ENCODE peak calls at places on chromosomes 2 and 18, in seven cellular contexts. One of them, this sample, is unnamed.

GRCh38 chr2:97796465-97797126 is 83.2 kb downstream of the ZAP70 start:
- DNase-seq in psoas muscle: no peak
- DNase-seq in IMR-90: no peak
- DNase-seq in aorta: no peak
- DNase-seq in cardiac muscle cell: no peak
- DNase-seq in spleen: no peak
- DNase-seq in heart left ventricle: no peak
- DNase-seq in this sample: no peak

GRCh38 chr18:24031916-24032315 is 17.4 kb downstream of the TTC39C start:
- DNase-seq in spleen: no peak
- DNase-seq in heart left ventricle: no peak
- DNase-seq in aorta: no peak
- DNase-seq in psoas muscle: no peak
- DNase-seq in IMR-90: no peak
- DNase-seq in cardiac muscle cell: no peak
- DNase-seq in this sample: no peak

GRCh38 chr2:154713605-154714004 is 15.1 kb downstream of the KCNJ3 start:
- DNase-seq in psoas muscle: no peak
- DNase-seq in heart left ventricle: no peak
- DNase-seq in spleen: no peak
- DNase-seq in IMR-90: no peak
- DNase-seq in cardiac muscle cell: no peak
- DNase-seq in aorta: no peak
- DNase-seq in this sample: no peak

GRCh38 chr2:100200985-100201384 is 58.6 kb upstream of the AFF3 start:
- DNase-seq in IMR-90: peak
- DNase-seq in aorta: no peak
- DNase-seq in spleen: no peak
- DNase-seq in heart left ventricle: no peak
- DNase-seq in psoas muscle: no peak
- DNase-seq in cardiac muscle cell: no peak
- DNase-seq in this sample: no peak

GRCh38 chr2:6772366-6772710 is 93.4 kb downstream of the CMPK2 start:
- DNase-seq in spleen: no peak
- DNase-seq in IMR-90: peak
- DNase-seq in heart left ventricle: no peak
- DNase-seq in cardiac muscle cell: no peak
- DNase-seq in psoas muscle: no peak
- DNase-seq in aorta: no peak
- DNase-seq in this sample: no peak

GRCh38 chr2:158079672-158080071 is 22.0 kb upstream of the UPP2 start:
- DNase-seq in aorta: no peak
- DNase-seq in cardiac muscle cell: no peak
- DNase-seq in psoas muscle: no peak
- DNase-seq in IMR-90: peak
- DNase-seq in spleen: no peak
- DNase-seq in heart left ventricle: no peak
- DNase-seq in this sample: no peak

GRCh38 chr18:24075731-24076130 is 61.2 kb downstream of the TTC39C start:
- DNase-seq in spleen: no peak
- DNase-seq in heart left ventricle: no peak
- DNase-seq in cardiac muscle cell: no peak
- DNase-seq in psoas muscle: no peak
- DNase-seq in IMR-90: no peak
- DNase-seq in aorta: no peak
- DNase-seq in this sample: no peak

GRCh38 chr2:6930913-6931312 is 13.7 kb downstream of the RNF144A start:
- DNase-seq in IMR-90: no peak
- DNase-seq in psoas muscle: no peak
- DNase-seq in heart left ventricle: no peak
- DNase-seq in aorta: no peak
- DNase-seq in cardiac muscle cell: no peak
- DNase-seq in spleen: no peak
- DNase-seq in this sample: no peak

GRCh38 chr2:31978998-31979397 is 31.8 kb downstream of the MEMO1 start:
- DNase-seq in cardiac muscle cell: no peak
- DNase-seq in aorta: no peak
- DNase-seq in psoas muscle: no peak
- DNase-seq in spleen: no peak
- DNase-seq in heart left ventricle: no peak
- DNase-seq in IMR-90: no peak
- DNase-seq in this sample: no peak

GRCh38 chr2:12847694-12848093 is 131.0 kb downstream of the TRIB2 start:
- DNase-seq in spleen: no peak
- DNase-seq in heart left ventricle: no peak
- DNase-seq in IMR-90: no peak
- DNase-seq in psoas muscle: no peak
- DNase-seq in cardiac muscle cell: no peak
- DNase-seq in aorta: no peak
- DNase-seq in this sample: no peak

GRCh38 chr2:59684101-59684770 is 869.2 kb downstream of the BCL11A start:
- DNase-seq in aorta: no peak
- DNase-seq in heart left ventricle: no peak
- DNase-seq in spleen: no peak
- DNase-seq in IMR-90: no peak
- DNase-seq in psoas muscle: no peak
- DNase-seq in cardiac muscle cell: no peak
- DNase-seq in this sample: no peak

GRCh38 chr2:7819860-7820259 is 862.0 kb upstream of the ID2 start:
- DNase-seq in cardiac muscle cell: no peak
- DNase-seq in aorta: no peak
- DNase-seq in heart left ventricle: no peak
- DNase-seq in IMR-90: no peak
- DNase-seq in spleen: no peak
- DNase-seq in psoas muscle: no peak
- DNase-seq in this sample: no peak

GRCh38 chr2:223973606-223974005 is 16.3 kb downstream of the MRPL44 start:
- DNase-seq in psoas muscle: no peak
- DNase-seq in spleen: no peak
- DNase-seq in cardiac muscle cell: no peak
- DNase-seq in aorta: no peak
- DNase-seq in IMR-90: no peak
- DNase-seq in heart left ventricle: no peak
- DNase-seq in this sample: no peak

GRCh38 chr2:46869621-46870020 is 46.0 kb downstream of the MCFD2 start:
- DNase-seq in psoas muscle: no peak
- DNase-seq in spleen: no peak
- DNase-seq in heart left ventricle: no peak
- DNase-seq in aorta: peak
- DNase-seq in IMR-90: no peak
- DNase-seq in cardiac muscle cell: no peak
- DNase-seq in this sample: no peak

GRCh38 chr2:42051168-42052125 is 3.6 kb downstream of the PKDCC start:
- DNase-seq in heart left ventricle: no peak
- DNase-seq in spleen: peak
- DNase-seq in cardiac muscle cell: peak
- DNase-seq in IMR-90: no peak
- DNase-seq in psoas muscle: no peak
- DNase-seq in aorta: no peak
- DNase-seq in this sample: no peak

GRCh38 chr2:54416166-54416798 is 39.8 kb upstream of the SPTBN1 start:
- DNase-seq in spleen: no peak
- DNase-seq in heart left ventricle: peak
- DNase-seq in IMR-90: peak
- DNase-seq in psoas muscle: no peak
- DNase-seq in cardiac muscle cell: peak
- DNase-seq in aorta: no peak
- DNase-seq in this sample: no peak

GRCh38 chr18:59748628-59749360 is 51.6 kb upstream of the CCBE1 start:
- DNase-seq in IMR-90: peak
- DNase-seq in aorta: no peak
- DNase-seq in psoas muscle: no peak
- DNase-seq in heart left ventricle: no peak
- DNase-seq in spleen: no peak
- DNase-seq in cardiac muscle cell: peak
- DNase-seq in this sample: no peak

GRCh38 chr2:174210861-174211260 is 37.5 kb downstream of the OLA1 start:
- DNase-seq in cardiac muscle cell: no peak
- DNase-seq in psoas muscle: no peak
- DNase-seq in IMR-90: no peak
- DNase-seq in heart left ventricle: no peak
- DNase-seq in spleen: no peak
- DNase-seq in aorta: no peak
- DNase-seq in this sample: no peak

GRCh38 chr2:166417669-166418068 is 41.9 kb upstream of the SCN9A start:
- DNase-seq in aorta: no peak
- DNase-seq in psoas muscle: no peak
- DNase-seq in IMR-90: peak
- DNase-seq in spleen: no peak
- DNase-seq in heart left ventricle: no peak
- DNase-seq in cardiac muscle cell: peak
- DNase-seq in this sample: peak

GRCh38 chr18:3319399-3319798 is 57.5 kb downstream of the MYL12B start:
- DNase-seq in aorta: no peak
- DNase-seq in psoas muscle: no peak
- DNase-seq in cardiac muscle cell: no peak
- DNase-seq in spleen: no peak
- DNase-seq in heart left ventricle: no peak
- DNase-seq in IMR-90: no peak
- DNase-seq in this sample: no peak

GRCh38 chr18:3323900-3324299 is 62.0 kb downstream of the MYL12B start:
- DNase-seq in heart left ventricle: no peak
- DNase-seq in cardiac muscle cell: peak
- DNase-seq in psoas muscle: no peak
- DNase-seq in IMR-90: no peak
- DNase-seq in spleen: no peak
- DNase-seq in aorta: no peak
- DNase-seq in this sample: no peak

GRCh38 chr18:3321133-3321812 is 59.3 kb downstream of the MYL12B start:
- DNase-seq in spleen: no peak
- DNase-seq in aorta: no peak
- DNase-seq in cardiac muscle cell: peak
- DNase-seq in psoas muscle: no peak
- DNase-seq in IMR-90: peak
- DNase-seq in heart left ventricle: no peak
- DNase-seq in this sample: no peak

DNA sequence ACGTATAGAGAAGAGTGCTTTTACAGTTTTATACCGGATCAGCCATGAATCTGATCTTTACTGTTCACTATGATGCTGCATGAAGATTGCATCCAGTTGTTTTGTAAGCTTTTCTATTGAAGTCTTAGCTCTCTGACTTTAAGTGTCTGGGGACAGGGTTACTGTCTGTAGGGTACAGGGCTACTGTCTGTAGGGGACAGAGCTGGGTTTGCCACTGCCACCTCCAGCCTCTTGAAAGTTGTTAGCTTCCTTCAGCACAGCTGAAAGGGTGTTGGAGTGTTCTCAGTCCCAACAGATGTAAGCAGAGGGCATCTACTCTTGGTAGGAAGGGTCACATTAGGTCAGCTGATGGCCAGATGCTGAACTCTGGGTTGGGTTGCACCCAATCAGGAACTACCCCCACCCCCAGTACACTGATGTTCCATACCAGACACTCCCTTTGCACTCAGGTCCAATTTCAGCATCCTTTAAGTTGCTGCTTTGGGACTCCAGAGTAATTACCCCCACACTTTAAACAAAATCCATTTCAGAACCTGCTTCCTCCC is 58.0 kb downstream of the MYL12B start:
- DNase-seq in psoas muscle: no peak
- DNase-seq in aorta: no peak
- DNase-seq in IMR-90: no peak
- DNase-seq in spleen: no peak
- DNase-seq in cardiac muscle cell: no peak
- DNase-seq in heart left ventricle: no peak
- DNase-seq in this sample: no peak
- H3K27ac ChIP-seq in psoas muscle: no peak
- H3K27ac ChIP-seq in aorta: no peak
- H3K27ac ChIP-seq in IMR-90: no peak
- H3K27ac ChIP-seq in spleen: no peak
- H3K27ac ChIP-seq in cardiac muscle cell: no peak
- H3K27ac ChIP-seq in heart left ventricle: no peak
- H3K27ac ChIP-seq in this sample: no peak

DNA sequence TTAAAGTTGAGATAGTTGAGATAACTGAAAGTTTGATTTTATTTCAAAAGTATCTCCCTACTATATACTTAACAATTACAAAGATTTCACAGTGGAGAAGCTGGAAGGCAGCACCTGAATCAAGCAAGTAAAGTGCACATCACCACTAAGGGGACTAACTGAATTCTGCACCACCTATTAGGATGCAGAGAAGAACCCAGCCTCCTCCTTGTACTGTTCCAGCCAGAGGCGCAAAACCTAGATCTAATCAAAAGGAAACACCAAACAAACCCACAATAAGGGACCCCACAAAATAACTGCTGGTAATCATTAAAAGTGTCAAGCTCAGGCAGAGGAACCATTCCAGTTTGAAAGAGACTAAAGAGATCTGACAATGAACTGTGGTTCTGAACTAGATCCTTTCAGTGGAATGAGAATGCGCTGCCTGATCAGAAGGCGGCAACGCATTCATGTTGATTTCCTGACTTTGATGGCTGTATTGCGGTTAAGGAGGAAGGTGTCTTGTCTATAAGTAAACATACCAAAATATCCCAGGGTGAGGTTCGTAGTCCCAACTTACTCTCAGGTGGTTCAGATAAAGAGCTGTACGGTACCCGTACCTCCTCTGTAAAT is 16.8 kb downstream of the HDLBP start:
- DNase-seq in psoas muscle: no peak
- DNase-seq in spleen: no peak
- DNase-seq in IMR-90: no peak
- DNase-seq in aorta: no peak
- DNase-seq in cardiac muscle cell: no peak
- DNase-seq in heart left ventricle: no peak
- DNase-seq in this sample: no peak
- H3K27ac ChIP-seq in psoas muscle: no peak
- H3K27ac ChIP-seq in spleen: no peak
- H3K27ac ChIP-seq in IMR-90: no peak
- H3K27ac ChIP-seq in aorta: no peak
- H3K27ac ChIP-seq in cardiac muscle cell: no peak
- H3K27ac ChIP-seq in heart left ventricle: no peak
- H3K27ac ChIP-seq in this sample: no peak

GRCh38 chr18:58311390-58311789 is 267.4 kb downstream of the NEDD4L start:
- DNase-seq in spleen: no peak
- DNase-seq in heart left ventricle: no peak
- DNase-seq in psoas muscle: no peak
- DNase-seq in IMR-90: no peak
- DNase-seq in aorta: no peak
- DNase-seq in cardiac muscle cell: no peak
- DNase-seq in this sample: no peak
- H3K27ac ChIP-seq in spleen: no peak
- H3K27ac ChIP-seq in heart left ventricle: peak
- H3K27ac ChIP-seq in psoas muscle: peak
- H3K27ac ChIP-seq in IMR-90: no peak
- H3K27ac ChIP-seq in aorta: no peak
- H3K27ac ChIP-seq in cardiac muscle cell: no peak
- H3K27ac ChIP-seq in this sample: peak

DNA sequence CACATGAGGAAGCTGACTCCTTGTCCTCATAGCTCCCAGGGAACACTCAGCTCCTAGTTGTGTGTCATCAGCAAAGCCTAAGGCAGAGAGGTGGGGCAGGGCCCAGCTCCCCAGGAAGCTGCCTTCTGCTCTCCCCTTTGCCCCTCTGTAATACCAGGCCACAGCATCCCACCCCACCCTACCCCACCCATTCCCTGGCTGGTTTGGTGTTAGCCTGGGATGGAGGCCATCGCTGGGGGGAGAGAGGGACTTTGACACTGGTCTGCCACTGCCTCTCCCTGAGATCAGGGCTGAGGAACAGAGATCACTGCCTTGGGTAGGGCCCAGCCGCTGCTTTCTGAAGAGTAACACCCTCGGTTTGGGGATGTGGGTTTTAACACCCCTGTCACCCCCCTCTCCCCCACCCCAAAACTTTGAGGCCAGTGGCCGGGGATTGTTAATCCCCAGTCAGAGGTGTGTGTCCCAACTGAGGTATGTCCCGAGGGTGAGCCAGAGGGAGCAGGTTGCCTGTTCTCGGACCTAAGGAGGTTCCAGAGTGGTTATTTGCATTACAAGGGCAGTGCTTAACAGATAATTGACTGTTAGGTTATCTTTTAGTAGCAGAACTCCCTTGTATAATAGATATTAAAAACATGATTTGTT is 41.4 kb downstream of the TET3 start:
- DNase-seq in cardiac muscle cell: no peak
- DNase-seq in aorta: no peak
- DNase-seq in IMR-90: peak
- DNase-seq in psoas muscle: no peak
- DNase-seq in spleen: peak
- DNase-seq in heart left ventricle: no peak
- DNase-seq in this sample: no peak
- H3K27ac ChIP-seq in cardiac muscle cell: no peak
- H3K27ac ChIP-seq in aorta: no peak
- H3K27ac ChIP-seq in IMR-90: no peak
- H3K27ac ChIP-seq in psoas muscle: no peak
- H3K27ac ChIP-seq in spleen: no peak
- H3K27ac ChIP-seq in heart left ventricle: no peak
- H3K27ac ChIP-seq in this sample: no peak

This sample was measured in caudate nucleus.